ENCODE peak calls at places on chromosome 1, in nine cellular contexts. Q is H7; I is astrocyte of the cerebellum; J is amygdala; O is naive thymus-derived CD4-positive, alpha-beta T cell; V is pons; G is frontal cortex; U is mucosa of gallbladder; E is mesothelial cell of epicardium. B is an unnamed sample.

GRCh38 chr1:26838474-26839338 is 12.2 kb downstream of the ZDHHC18 start:
- DNase-seq in U (no peak), E (no peak), I (no peak), J (no peak), O (no peak), Q (no peak), G (no peak), V (no peak), B (no peak)

GRCh38 chr1:145710291-145711027 is 3.3 kb upstream of the PDZK1 start:
- DNase-seq in Q (no peak), V (no peak), I (no peak), O (no peak), U (no peak), E (no peak), J (no peak), G (no peak), B (no peak)

GRCh38 chr1:39926343-39926769 is 24.6 kb upstream of the MYCL start:
- DNase-seq in Q (no peak), E (no peak), J (no peak), O (no peak), I (no peak), V (no peak), G (no peak), U (peak; percentile 50), B (no peak)

GRCh38 chr1:154801612-154802011 is 68.5 kb downstream of the KCNN3 start:
- DNase-seq in Q (no peak), V (no peak), J (no peak), O (no peak), G (no peak), U (no peak), I (no peak), E (no peak), B (no peak)

GRCh38 chr1:44485229-44485932 is 80.3 kb downstream of the RNF220 start:
- DNase-seq in V (no peak), Q (peak; percentile 25), U (no peak), O (no peak), J (no peak), E (no peak), G (no peak), I (peak; percentile 37), B (peak; percentile 75)

GRCh38 chr1:161792740-161793139 is 26.6 kb downstream of the ATF6 start:
- DNase-seq in U (no peak), E (no peak), O (peak; percentile 41), G (peak; percentile 17), V (peak; percentile 86), Q (peak; percentile 13), I (peak; percentile 78), J (no peak), B (peak; percentile 68)

GRCh38 chr1:28190996-28191645 is 14.6 kb upstream of the PTAFR start:
- DNase-seq in J (no peak), V (no peak), Q (no peak), E (no peak), I (no peak), O (no peak), G (no peak), U (no peak), B (no peak)

GRCh38 chr1:7539772-7540175 is 231.3 kb upstream of the VAMP3 start:
- DNase-seq in J (no peak), Q (peak; percentile 85), V (peak; percentile 14), O (no peak), G (no peak), I (no peak), U (peak; percentile 53), E (no peak), B (peak; percentile 50)

GRCh38 chr1:33257759-33258712 is 1.7 kb downstream of the ZNF362 start:
- DNase-seq in I (no peak), J (no peak), V (no peak), U (peak; percentile 65), G (no peak), Q (no peak), O (no peak), E (no peak), B (no peak)

GRCh38 chr1:245313581-245313980 is 158.8 kb downstream of the KIF26B start:
- DNase-seq in O (no peak), G (no peak), Q (no peak), E (no peak), J (no peak), V (no peak), I (no peak), U (no peak), B (no peak)